ENCODE peak calls at places on chromosomes 4 and X, in seven cellular contexts. G is NCI-H1436 treated with DMSO at 0.1 percent for 48 hours; V is pancreas; K is iPS-NIHi11; H is AML-193; L is tibial artery; R is activated naive CD4-positive, alpha-beta T cell. A is an unnamed sample.
A peak's percentile ranks its signal among the peaks of the same experiment; 100 is the strongest.

GRCh38 chr4:79181190-79181589 is 144.7 kb downstream of the NAA11 start:
- DNase-seq in H (no peak), L (no peak), K (no peak), R (no peak), V (no peak), G (no peak), A (no peak)

GRCh38 chr4:109211671-109212070 is 90.8 kb downstream of the COL25A1 start:
- DNase-seq in G (no peak), K (no peak), H (no peak), V (no peak), L (no peak), R (no peak), A (no peak)

GRCh38 chr4:122205687-122206086 is 53.6 kb downstream of the BLTP1 start:
- DNase-seq in V (no peak), R (no peak), H (no peak), G (no peak), L (no peak), K (no peak), A (no peak)

GRCh38 chr4:73772353-73772752 is 32.0 kb downstream of the CXCL8 start:
- DNase-seq in V (no peak), G (no peak), L (no peak), K (no peak), H (no peak), R (no peak), A (no peak)

GRCh38 chr4:103786014-103786413 is 66.2 kb upstream of the TACR3 start:
- DNase-seq in R (no peak), K (peak; percentile 57), L (no peak), V (no peak), G (no peak), H (peak; percentile 71), A (no peak)

GRCh38 chrX:84729809-84730208 is 227.6 kb upstream of the HDX start:
- DNase-seq in H (peak; percentile 22), V (no peak), R (no peak), G (peak; percentile 19), L (no peak), K (peak; percentile 42), A (no peak)

GRCh38 chrX:16239211-16239610 is 71.9 kb downstream of the MAGEB17 start:
- DNase-seq in H (no peak), K (no peak), R (no peak), V (no peak), L (no peak), G (no peak), A (no peak)

GRCh38 chrX:16119353-16120220 is 3.8 kb upstream of the GRPR start:
- DNase-seq in R (no peak), G (no peak), L (no peak), K (no peak), H (no peak), V (no peak), A (no peak)

GRCh38 chr4:19358015-19358414 is 893.7 kb upstream of the SLIT2 start:
- DNase-seq in K (no peak), H (no peak), V (no peak), R (no peak), G (no peak), L (no peak), A (no peak)